ENCODE peak calls at places on chromosomes 5 and 9, in four cellular contexts. One of them, this sample, is unnamed.

GRCh38 chr5:93088997-93089396 is 492.0 kb downstream of the NR2F1-AS1 start:
- DNase-seq in mesendoderm: no peak
- DNase-seq in H1: no peak
- DNase-seq in IMR-90: no peak
- DNase-seq in this sample: no peak

GRCh38 chr5:178247481-178248456 is 15.2 kb upstream of the PHYKPL start:
- DNase-seq in mesendoderm: no peak
- DNase-seq in H1: no peak
- DNase-seq in IMR-90: no peak
- DNase-seq in this sample: no peak

GRCh38 chr5:13601152-13601551 is 343.3 kb downstream of the DNAH5 start:
- DNase-seq in IMR-90: peak; percentile 46
- DNase-seq in H1: no peak
- DNase-seq in mesendoderm: no peak
- DNase-seq in this sample: no peak

GRCh38 chr5:40945111-40945510 is 35.8 kb downstream of the C7 start:
- DNase-seq in mesendoderm: no peak
- DNase-seq in H1: no peak
- DNase-seq in IMR-90: no peak
- DNase-seq in this sample: no peak

GRCh38 chr9:77649109-77649812 is 1.1 kb upstream of the GNA14 start:
- DNase-seq in IMR-90: no peak
- DNase-seq in mesendoderm: peak; percentile 56
- DNase-seq in H1: no peak
- DNase-seq in this sample: no peak

GRCh38 chr5:94045839-94046782 is 304.7 kb upstream of the POU5F2 start:
- DNase-seq in H1: no peak
- DNase-seq in mesendoderm: no peak
- DNase-seq in IMR-90: no peak
- DNase-seq in this sample: no peak

GRCh38 chr9:14924821-14925220 is 14.6 kb upstream of the FREM1 start:
- DNase-seq in H1: no peak
- DNase-seq in mesendoderm: no peak
- DNase-seq in IMR-90: peak; percentile 28
- DNase-seq in this sample: no peak

GRCh38 chr9:79651251-79651795 is 79.6 kb downstream of the TLE4 start:
- DNase-seq in H1: no peak
- DNase-seq in IMR-90: no peak
- DNase-seq in mesendoderm: no peak
- DNase-seq in this sample: no peak

GRCh38 chr5:135578685-135579341 is at the start of gene CXCL14:
- DNase-seq in H1: peak; percentile 68
- DNase-seq in mesendoderm: peak; percentile 89
- DNase-seq in IMR-90: peak; percentile 49
- DNase-seq in this sample: peak; percentile 83

GRCh38 chr9:133584559-133585476 is 24.4 kb downstream of the FAM163B start:
- DNase-seq in mesendoderm: peak; percentile 49
- DNase-seq in H1: peak; percentile 73
- DNase-seq in IMR-90: no peak
- DNase-seq in this sample: peak; percentile 62

GRCh38 chr9:91753711-91754110 is 196.3 kb downstream of the ROR2 start:
- DNase-seq in H1: no peak
- DNase-seq in mesendoderm: no peak
- DNase-seq in IMR-90: no peak
- DNase-seq in this sample: no peak

GRCh38 chr9:129497064-129497836 is 123.7 kb downstream of the C9orf50 start:
- DNase-seq in IMR-90: no peak
- DNase-seq in H1: no peak
- DNase-seq in mesendoderm: no peak
- DNase-seq in this sample: peak; percentile 85

GRCh38 chr9:86445636-86446035 is 91.4 kb upstream of the TUT7 start:
- DNase-seq in H1: no peak
- DNase-seq in mesendoderm: no peak
- DNase-seq in IMR-90: peak; percentile 52
- DNase-seq in this sample: no peak

GRCh38 chr5:158364367-158364766 is 505.4 kb upstream of the CLINT1 start:
- DNase-seq in IMR-90: no peak
- DNase-seq in H1: no peak
- DNase-seq in mesendoderm: peak; percentile 96
- DNase-seq in this sample: peak; percentile 51

GRCh38 chr9:93963969-93964368 is 8.8 kb upstream of the BARX1 start:
- DNase-seq in IMR-90: peak; percentile 5
- DNase-seq in H1: peak; percentile 37
- DNase-seq in mesendoderm: no peak
- DNase-seq in this sample: no peak

GRCh38 chr9:11107196-11107595 is 494.4 kb upstream of the PTPRD start:
- DNase-seq in H1: no peak
- DNase-seq in mesendoderm: no peak
- DNase-seq in IMR-90: no peak
- DNase-seq in this sample: no peak

GRCh38 chr5:132271251-132272246 is 14.1 kb downstream of the PDLIM4 start:
- DNase-seq in H1: peak; percentile 66
- DNase-seq in mesendoderm: no peak
- DNase-seq in IMR-90: no peak
- DNase-seq in this sample: peak; percentile 67

GRCh38 chr5:42021119-42021518 is 96.0 kb downstream of the FBXO4 start:
- DNase-seq in mesendoderm: no peak
- DNase-seq in H1: no peak
- DNase-seq in IMR-90: no peak
- DNase-seq in this sample: no peak

GRCh38 chr5:125200842-125201373 is 454.5 kb upstream of the ZNF608 start:
- DNase-seq in IMR-90: no peak
- DNase-seq in H1: no peak
- DNase-seq in mesendoderm: no peak
- DNase-seq in this sample: no peak

GRCh38 chr5:172642926-172643325 is 1.9 kb downstream of the NEURL1B start:
- DNase-seq in IMR-90: no peak
- DNase-seq in H1: no peak
- DNase-seq in mesendoderm: no peak
- DNase-seq in this sample: no peak

GRCh38 chr9:106613250-106613737 is 249.7 kb upstream of the ZNF462 start:
- DNase-seq in mesendoderm: no peak
- DNase-seq in H1: no peak
- DNase-seq in IMR-90: no peak
- DNase-seq in this sample: no peak

GRCh38 chr9:100623969-100624368 is 46.1 kb downstream of the CAVIN4 start:
- DNase-seq in IMR-90: no peak
- DNase-seq in mesendoderm: no peak
- DNase-seq in H1: no peak
- DNase-seq in this sample: no peak
- H3K9ac ChIP-seq in IMR-90: no peak overlapping the region
- H3K9ac ChIP-seq in mesendoderm: no peak overlapping the region
- H3K9ac ChIP-seq in H1: no peak overlapping the region
- H3K9ac ChIP-seq in this sample: no peak overlapping the region

DNA sequence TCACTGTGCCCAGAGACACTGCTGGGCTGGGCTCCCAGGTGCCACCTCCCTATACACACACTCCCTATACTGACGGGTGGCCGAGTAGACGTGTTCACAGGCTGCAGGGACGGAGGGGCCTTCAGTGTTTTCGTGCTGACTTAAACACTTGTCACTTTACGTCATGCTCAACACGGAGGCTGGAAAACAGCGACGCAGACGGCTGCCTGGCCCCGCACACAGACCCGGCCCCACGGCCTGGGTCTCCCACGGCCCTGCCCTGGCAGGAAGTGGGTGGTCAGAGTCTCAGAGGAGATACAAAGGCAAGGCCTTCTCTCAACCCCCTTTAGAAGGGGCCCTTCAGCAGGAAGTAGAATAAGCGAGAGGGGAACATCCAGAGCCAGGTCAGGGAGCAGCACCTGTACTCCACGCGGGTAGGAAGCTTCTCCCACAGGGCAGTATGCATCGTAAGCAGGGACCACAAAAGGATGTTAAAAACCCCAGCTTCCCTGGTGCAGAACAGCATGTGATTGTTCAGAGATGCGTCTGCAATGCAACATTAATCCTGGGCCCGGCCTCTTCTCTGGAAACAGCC is 11.9 kb upstream of the TBC1D9B start:
- DNase-seq in H1: no peak
- DNase-seq in IMR-90: no peak
- DNase-seq in mesendoderm: no peak
- DNase-seq in this sample: no peak
- H3K56ac ChIP-seq in H1: no peak overlapping the region
- H3K56ac ChIP-seq in IMR-90: no peak overlapping the region
- H3K56ac ChIP-seq in mesendoderm: no peak overlapping the region
- H3K56ac ChIP-seq in this sample: no peak overlapping the region

GRCh38 chr5:151252762-151253603 is at the start of gene GM2A:
- DNase-seq in H1: peak; percentile 97
- DNase-seq in mesendoderm: peak; percentile 100
- DNase-seq in IMR-90: peak; percentile 99
- DNase-seq in this sample: peak; percentile 100
- H3K9ac ChIP-seq in H1: peak within 1 kb of the TSS; percentile 51
- H3K9ac ChIP-seq in mesendoderm: peak within 1 kb of the TSS; percentile 75
- H3K9ac ChIP-seq in IMR-90: peak within 1 kb of the TSS; percentile 69
- H3K9ac ChIP-seq in this sample: peak within 1 kb of the TSS; percentile 65

DNA sequence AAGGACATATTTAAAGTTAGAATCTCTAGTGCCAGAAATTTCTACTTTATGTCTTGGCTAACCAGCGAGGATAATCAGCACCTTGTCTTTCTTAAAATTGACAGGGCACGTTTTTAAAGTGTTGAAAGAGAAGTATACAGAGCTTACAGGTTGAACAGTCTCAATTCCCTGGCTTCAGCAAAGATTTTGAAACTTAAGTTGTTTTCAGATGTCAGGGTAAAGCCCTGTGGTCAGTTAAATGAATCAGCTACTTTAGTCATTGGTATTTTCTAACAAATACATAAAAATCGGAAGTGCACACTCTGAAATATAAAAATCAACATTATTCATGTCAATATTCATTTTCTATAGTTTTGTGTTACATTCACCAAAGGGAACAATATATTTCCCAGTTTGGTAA is 29.1 kb downstream of the SNCAIP start:
- DNase-seq in H1: no peak
- DNase-seq in IMR-90: peak; percentile 45
- DNase-seq in mesendoderm: no peak
- DNase-seq in this sample: no peak
- H3K56ac ChIP-seq in H1: no peak overlapping the region
- H3K56ac ChIP-seq in IMR-90: no peak overlapping the region
- H3K56ac ChIP-seq in mesendoderm: no peak overlapping the region
- H3K56ac ChIP-seq in this sample: no peak overlapping the region

GRCh38 chr9:125654121-125654520 is 52.9 kb downstream of the MAPKAP1 start:
- DNase-seq in mesendoderm: peak; percentile 42
- DNase-seq in H1: no peak
- DNase-seq in IMR-90: no peak
- DNase-seq in this sample: no peak
- H3K9ac ChIP-seq in mesendoderm: no peak overlapping the region
- H3K9ac ChIP-seq in H1: no peak overlapping the region
- H3K9ac ChIP-seq in IMR-90: no peak overlapping the region
- H3K9ac ChIP-seq in this sample: no peak overlapping the region

DNA sequence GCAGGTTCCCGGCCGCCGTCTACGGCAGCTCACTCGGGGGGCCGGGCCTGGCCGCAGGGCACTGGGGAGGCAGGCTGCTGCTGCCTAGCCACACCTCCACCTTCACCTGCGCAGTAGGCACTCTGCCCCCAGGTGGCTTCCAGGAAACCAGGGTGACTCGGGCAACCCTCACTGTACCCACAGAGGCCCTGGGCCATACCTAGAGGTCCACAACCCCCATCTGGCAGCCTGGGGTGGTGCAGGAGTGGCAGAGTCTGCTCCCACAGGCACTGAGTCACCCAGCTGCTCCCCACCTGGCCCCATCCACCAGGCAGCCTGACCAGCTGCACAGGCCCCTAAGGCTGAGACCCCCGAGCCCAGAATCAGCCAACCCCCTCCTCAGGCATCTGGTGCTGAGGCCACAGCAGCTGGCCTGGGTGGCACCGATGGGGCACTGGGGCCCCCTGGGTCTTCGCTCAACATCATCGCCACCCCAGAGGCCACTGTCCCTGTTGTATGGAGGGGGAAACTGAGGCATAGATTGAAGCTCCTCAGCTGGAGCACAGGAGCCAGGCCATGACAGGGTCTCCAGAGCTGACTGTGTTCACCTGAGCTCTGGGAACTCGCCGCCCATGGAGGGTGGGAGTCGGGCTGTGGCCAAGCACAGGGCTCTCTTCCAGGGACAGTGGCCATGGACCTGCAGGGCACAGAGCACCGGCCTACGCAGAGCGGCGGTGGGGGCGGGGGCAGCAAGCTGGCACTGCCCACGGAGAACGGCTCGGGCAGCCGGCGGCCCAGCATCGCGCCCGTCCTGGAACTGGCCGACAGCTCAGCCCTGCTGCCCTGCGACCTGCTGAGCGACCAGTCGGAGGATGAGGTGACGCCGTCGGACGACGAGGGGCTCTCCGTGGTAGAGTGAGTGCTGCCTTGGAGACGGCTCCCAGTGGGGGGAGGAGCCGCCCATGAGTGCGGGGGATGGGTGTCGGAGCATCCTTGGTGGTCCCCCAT is 70.4 kb downstream of the KCNT1 start:
- DNase-seq in H1: no peak
- DNase-seq in mesendoderm: no peak
- DNase-seq in IMR-90: no peak
- DNase-seq in this sample: no peak
- H3K56ac ChIP-seq in H1: no peak overlapping the region
- H3K56ac ChIP-seq in mesendoderm: no peak overlapping the region
- H3K56ac ChIP-seq in IMR-90: no peak overlapping the region
- H3K56ac ChIP-seq in this sample: no peak overlapping the region

DNA sequence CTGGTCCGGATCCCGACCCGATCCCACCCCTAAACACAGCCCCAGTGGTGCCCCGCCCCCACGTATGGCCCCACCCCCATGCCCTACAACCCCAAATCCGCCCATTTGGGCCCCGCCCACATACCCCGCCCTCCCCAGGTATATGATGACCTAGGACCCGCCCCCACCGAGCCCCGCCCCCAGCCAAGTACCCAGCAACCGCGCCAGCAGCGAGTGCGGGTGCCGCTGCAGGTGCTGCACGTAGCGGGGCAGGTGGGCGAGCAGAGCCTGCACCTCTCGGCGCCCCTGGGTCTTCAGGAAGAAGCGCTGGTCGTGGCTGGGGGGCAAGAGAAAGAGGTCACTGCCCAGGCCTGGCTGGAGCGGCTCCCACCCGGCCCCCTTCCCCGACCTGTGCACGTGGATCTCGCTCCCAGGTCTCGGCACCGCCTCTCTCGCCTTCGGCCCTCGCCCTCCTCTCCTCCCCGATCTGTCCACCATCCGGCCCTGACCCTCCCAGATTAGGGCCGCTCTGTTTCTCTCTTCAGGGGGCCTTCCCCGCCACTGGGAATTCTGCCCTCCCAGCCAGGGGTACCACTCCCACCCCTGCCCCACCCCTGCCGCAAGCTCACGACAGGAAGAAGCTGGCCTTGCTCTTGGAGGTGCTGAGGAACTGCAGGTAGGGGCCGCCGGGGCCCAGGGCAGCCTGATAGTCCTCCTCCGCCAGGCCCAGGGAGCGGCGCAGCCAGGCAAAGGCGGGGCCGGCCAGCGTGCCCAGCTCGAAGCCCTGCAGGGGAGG is 2.9 kb downstream of the PIP5KL1 start:
- DNase-seq in H1: peak; percentile 88
- DNase-seq in IMR-90: no peak
- DNase-seq in mesendoderm: peak; percentile 91
- DNase-seq in this sample: peak; percentile 97
- H3K9ac ChIP-seq in H1: no peak overlapping the region
- H3K9ac ChIP-seq in IMR-90: no peak overlapping the region
- H3K9ac ChIP-seq in mesendoderm: peak overlapping the region; percentile 32
- H3K9ac ChIP-seq in this sample: peak overlapping the region; percentile 5